ENCODE peak calls at places on chromosome 15, in six cellular contexts. A is mesenchymal stem cell, G is neuronal stem cell, V is H1, K is IMR-90, C is H9. F is an unnamed sample.

GRCh38 chr15:87207945-87208580 is 1048.5 kb downstream of the NTRK3 start:
- DNase-seq in K (peak; percentile 25), G (no peak), V (no peak), C (no peak), A (peak; percentile 71), F (no peak)

GRCh38 chr15:50353251-50353998 is 1.6 kb downstream of the GABPB1 start:
- DNase-seq in A (peak; percentile 93), V (no peak), K (peak; percentile 95), C (no peak), G (no peak), F (no peak)

GRCh38 chr15:88604972-88605506 is 16.1 kb upstream of the AEN start:
- DNase-seq in A (no peak), G (no peak), C (no peak), V (no peak), K (no peak), F (no peak)

GRCh38 chr15:95235033-95235432 is 1003.7 kb downstream of the MCTP2 start:
- DNase-seq in G (no peak), A (no peak), V (no peak), K (no peak), C (no peak), F (peak; percentile 11)

GRCh38 chr15:97446138-97446537 is 514.4 kb upstream of the ARRDC4 start:
- DNase-seq in C (peak; percentile 27), A (no peak), V (no peak), G (no peak), K (no peak), F (peak; percentile 36)

GRCh38 chr15:67779160-67780111 is 45.9 kb upstream of the SKOR1 start:
- DNase-seq in G (no peak), A (no peak), V (no peak), C (no peak), K (no peak), F (peak; percentile 59)

GRCh38 chr15:101108458-101108775 is 143.4 kb downstream of the CHSY1 start:
- DNase-seq in A (no peak), G (no peak), C (no peak), V (no peak), K (no peak), F (no peak)

GRCh38 chr15:94840794-94841587 is 609.6 kb downstream of the MCTP2 start:
- DNase-seq in A (peak; percentile 26), G (no peak), C (no peak), V (no peak), K (peak; percentile 0), F (no peak)

GRCh38 chr15:37877851-37878577 is 56.4 kb upstream of the TMCO5A start:
- DNase-seq in K (peak; percentile 92), G (no peak), A (peak; percentile 70), C (no peak), V (no peak), F (peak; percentile 18)

GRCh38 chr15:64622410-64623260 is 152.8 kb downstream of the RBPMS2 start:
- DNase-seq in G (no peak), A (no peak), K (no peak), C (no peak), V (no peak), F (no peak)

GRCh38 chr15:40055576-40056293 is 16.8 kb upstream of the SRP14 start:
- DNase-seq in G (no peak), V (no peak), A (no peak), C (no peak), K (no peak), F (peak; percentile 67)

GRCh38 chr15:64635486-64635815 is 139.9 kb downstream of the RBPMS2 start:
- DNase-seq in G (peak; percentile 6), K (peak; percentile 86), A (peak; percentile 90), C (no peak), V (no peak), F (peak; percentile 69)

GRCh38 chr15:41979493-41980266 is 7.3 kb upstream of the EHD4 start:
- DNase-seq in C (no peak), V (no peak), G (no peak), K (no peak), A (no peak), F (no peak)

GRCh38 chr15:29656636-29657475 is 165.4 kb downstream of the TJP1 start:
- DNase-seq in A (peak; percentile 73), V (peak; percentile 80), G (peak; percentile 54), C (peak; percentile 90), K (no peak), F (peak; percentile 93)

DNA sequence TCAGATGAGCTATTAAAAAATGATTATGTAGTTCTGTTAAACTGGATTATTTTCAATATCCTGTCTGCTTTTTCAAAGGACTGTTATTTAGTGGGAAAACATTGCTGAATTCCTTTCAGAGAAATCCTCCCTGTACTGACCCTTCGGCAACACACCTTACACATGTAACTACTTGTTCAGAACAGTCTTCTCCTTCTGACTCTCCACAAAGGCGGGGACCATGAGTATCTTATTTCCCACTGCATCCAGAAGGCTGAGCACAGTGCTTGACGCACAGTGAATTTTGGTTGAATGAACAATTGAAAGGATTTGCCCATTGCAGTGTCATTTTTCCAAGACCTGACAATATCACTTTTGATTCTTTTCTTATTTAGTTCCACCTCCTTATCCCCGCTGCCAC is 23.1 kb upstream of the CFAP161 start:
- DNase-seq in V (no peak), A (no peak), G (no peak), K (no peak), C (no peak), F (no peak)
- H2BK120ac ChIP-seq in V (no peak overlapping the region), A (no peak overlapping the region), G (no peak overlapping the region), K (peak overlapping the region; percentile 6), C (no peak overlapping the region), F (no peak overlapping the region)

GRCh38 chr15:99247063-99247462 is 2.3 kb downstream of the TTC23 start:
- DNase-seq in A (no peak), V (no peak), K (no peak), C (no peak), G (no peak), F (no peak)

GRCh38 chr15:99239545-99240198 is 9.7 kb downstream of the TTC23 start:
- DNase-seq in A (peak; percentile 36), G (no peak), V (no peak), C (no peak), K (peak; percentile 59), F (no peak)

GRCh38 chr15:99238849-99239248 is 10.5 kb downstream of the TTC23 start:
- DNase-seq in G (no peak), C (no peak), A (no peak), K (no peak), V (no peak), F (no peak)

GRCh38 chr15:99244306-99244705 is 5.1 kb downstream of the TTC23 start:
- DNase-seq in V (no peak), K (no peak), C (no peak), G (no peak), A (no peak), F (no peak)

GRCh38 chr15:99241752-99242151 is 7.6 kb downstream of the TTC23 start:
- DNase-seq in V (no peak), G (no peak), A (no peak), C (no peak), K (no peak), F (no peak)
- H2BK120ac ChIP-seq in V (no peak overlapping the region), G (no peak overlapping the region), A (no peak overlapping the region), C (no peak overlapping the region), K (no peak overlapping the region), F (no peak overlapping the region)

GRCh38 chr15:74904190-74904805 is 2.4 kb downstream of the FAM219B start:
- DNase-seq in V (no peak), G (no peak), C (no peak), K (no peak), A (no peak), F (no peak)

GRCh38 chr15:74908635-74909034 is 2.0 kb upstream of the FAM219B start:
- DNase-seq in C (no peak), V (no peak), A (no peak), G (no peak), K (no peak), F (no peak)

GRCh38 chr15:74906193-74906449 is 530 bp downstream of the FAM219B start:
- DNase-seq in C (peak; percentile 40), A (peak; percentile 55), G (no peak), V (peak; percentile 63), K (no peak), F (no peak)

GRCh38 chr15:74906450-74907276 is at the start of gene FAM219B:
- DNase-seq in V (peak; percentile 90), G (peak; percentile 84), K (peak; percentile 83), C (peak; percentile 88), A (peak; percentile 91), F (peak; percentile 91)

GRCh38 chr15:74907277-74907870 is 723 bp upstream of the FAM219B start:
- DNase-seq in G (no peak), C (no peak), A (no peak), K (no peak), V (no peak), F (peak; percentile 34)
- H2BK120ac ChIP-seq in G (no peak overlapping the region), C (no peak overlapping the region), A (peak overlapping the region; percentile 66), K (peak overlapping the region; percentile 54), V (no peak overlapping the region), F (no peak overlapping the region)

DNA sequence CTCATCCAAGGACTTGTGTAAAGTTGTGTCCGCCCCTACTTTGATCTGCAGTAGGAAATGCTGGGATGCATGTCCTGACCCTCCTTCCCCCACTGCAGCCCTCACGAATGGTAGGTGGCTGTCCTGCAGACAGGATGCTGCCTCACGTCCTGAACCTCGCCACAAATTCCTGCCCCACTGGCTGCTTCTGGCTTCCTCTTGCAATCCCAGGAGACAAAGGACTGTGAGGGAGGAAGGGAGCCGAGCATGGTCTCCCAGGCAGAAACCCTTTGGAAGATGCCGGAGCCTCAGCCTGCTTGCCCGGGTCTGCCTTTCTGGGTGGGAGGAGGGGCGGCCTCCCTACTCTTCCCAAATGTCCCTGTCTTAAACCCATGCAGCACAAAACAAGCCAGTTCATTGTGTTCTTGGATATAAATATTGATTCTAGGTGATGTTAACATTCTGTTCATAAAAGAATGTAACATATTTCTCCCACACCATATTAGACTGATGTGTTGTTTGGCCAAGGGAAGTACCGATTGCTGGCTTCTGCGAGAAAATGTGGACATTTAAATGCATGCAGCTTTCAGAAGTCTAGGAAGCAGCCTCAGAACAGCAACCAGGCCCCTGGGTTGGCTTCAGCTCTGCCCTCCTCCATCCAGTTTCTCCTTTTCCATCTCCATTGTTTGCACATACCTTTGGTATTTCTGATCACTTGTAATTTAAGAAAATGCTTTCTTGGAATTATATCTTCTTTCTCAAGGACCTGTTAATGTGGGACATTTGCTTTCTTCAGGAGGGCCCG is 75.3 kb downstream of the HMG20A start:
- DNase-seq in G (no peak), C (peak; percentile 63), V (peak; percentile 56), K (peak; percentile 43), A (no peak), F (peak; percentile 78)
- H2BK120ac ChIP-seq in G (no peak overlapping the region), C (no peak overlapping the region), V (peak overlapping the region; percentile 4), K (peak overlapping the region; percentile 89), A (no peak overlapping the region), F (no peak overlapping the region)

DNA sequence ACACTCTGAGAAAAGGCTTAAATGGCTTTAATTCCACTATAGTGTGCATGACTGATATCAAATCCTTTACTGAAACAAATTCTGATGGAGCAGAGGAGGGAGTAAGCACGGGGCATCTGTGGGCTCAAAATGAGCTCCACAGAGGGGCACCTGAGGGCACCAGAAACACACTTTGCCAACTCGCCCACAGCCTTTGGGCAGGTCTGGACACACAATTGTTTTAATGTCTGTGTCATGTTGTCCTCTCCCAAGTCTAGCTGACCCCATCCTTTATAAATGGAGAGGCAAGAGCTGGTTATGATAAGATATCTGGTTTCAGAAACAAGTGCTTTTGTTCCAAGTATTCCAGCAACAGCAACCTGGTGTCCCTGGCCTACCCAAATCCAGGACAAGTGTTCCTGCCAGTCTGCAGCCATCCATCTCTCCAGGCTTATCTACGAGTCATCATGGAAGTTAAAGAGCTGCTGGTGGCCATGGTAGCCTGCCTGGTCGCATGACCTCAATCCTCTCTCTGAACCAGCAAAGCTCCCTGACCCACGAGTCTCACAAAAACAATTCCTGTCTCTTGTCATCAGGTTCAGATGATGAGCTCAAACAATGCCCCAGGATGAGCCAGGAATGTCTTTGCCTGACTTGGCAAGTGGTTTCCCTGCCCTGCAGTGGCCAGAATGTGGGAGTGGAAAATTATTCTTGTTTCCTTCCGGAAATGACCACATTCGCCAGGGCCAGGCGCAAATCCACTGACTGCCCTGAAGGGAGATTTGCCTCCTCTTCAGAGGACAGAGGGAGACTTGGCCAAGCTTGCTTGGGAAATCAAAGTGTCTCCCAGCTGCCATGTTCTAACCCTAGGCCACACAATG is 64.4 kb upstream of the TPM1 start:
- DNase-seq in V (no peak), G (no peak), A (peak; percentile 60), C (no peak), K (peak; percentile 44), F (no peak)
- H2BK120ac ChIP-seq in V (no peak overlapping the region), G (peak overlapping the region; percentile 14), A (no peak overlapping the region), C (no peak overlapping the region), K (peak overlapping the region; percentile 89), F (no peak overlapping the region)